ENCODE peak calls at places on chromosomes 7 and 10, in eight cellular contexts. B is A549, Y is sigmoid colon, M is transverse colon, F is tibial nerve, H is GM12878, Z is H1, I is ovary. O is an unnamed sample. For H3K4me1, the result is how much of the 10 kb centered on the place peaks cover.

GRCh38 chr7:26779978-26780595 is 84.3 kb downstream of the SKAP2 start:
- DNase-seq in B (no peak), Y (no peak), M (no peak), F (no peak), H (no peak), Z (no peak), I (no peak), O (no peak)

GRCh38 chr7:78301361-78301760 is 502.8 kb downstream of the PHTF2 start:
- DNase-seq in B (no peak), Y (no peak), M (no peak), F (no peak), H (no peak), Z (no peak), I (no peak), O (no peak)

GRCh38 chr7:4612939-4613841 is 68.9 kb upstream of the FOXK1 start:
- DNase-seq in B (no peak), Y (peak), M (peak), F (no peak), H (no peak), Z (no peak), I (peak), O (no peak)

GRCh38 chr10:80408198-80409085 is at the start of gene PRXL2A:
- DNase-seq in B (peak), Y (peak), M (peak), F (peak), H (no peak), Z (peak), I (peak), O (peak)

GRCh38 chr10:106189254-106189653 is 975.3 kb downstream of the SORCS1 start:
- DNase-seq in B (no peak), Y (no peak), M (no peak), F (no peak), H (no peak), Z (peak), I (no peak), O (no peak)

GRCh38 chr7:122883049-122883670 is 3.1 kb downstream of the CADPS2 start:
- DNase-seq in B (no peak), Y (no peak), M (no peak), F (no peak), H (no peak), Z (no peak), I (no peak), O (no peak)

GRCh38 chr10:116238036-116238435 is 35.0 kb downstream of the GFRA1 start:
- DNase-seq in B (no peak), Y (no peak), M (no peak), F (no peak), H (no peak), Z (no peak), I (no peak), O (no peak)

GRCh38 chr10:33661580-33662269 is 327.3 kb upstream of the NRP1 start:
- DNase-seq in B (peak), Y (peak), M (peak), F (peak), H (no peak), Z (no peak), I (no peak), O (peak)

GRCh38 chr10:97866524-97867219 is 17.0 kb downstream of the GOLGA7B start:
- DNase-seq in B (no peak), Y (no peak), M (no peak), F (no peak), H (no peak), Z (no peak), I (no peak), O (no peak)

GRCh38 chr10:78139336-78139735 is 105.7 kb downstream of the RPS24 start:
- DNase-seq in B (no peak), Y (no peak), M (no peak), F (no peak), H (no peak), Z (no peak), I (no peak), O (no peak)

GRCh38 chr10:87733081-87733480 is 73.4 kb downstream of the PAPSS2 start:
- DNase-seq in B (no peak), Y (no peak), M (no peak), F (no peak), H (no peak), Z (no peak), I (no peak), O (no peak)

GRCh38 chr10:14801693-14802092 is 27.0 kb upstream of the FAM107B start:
- DNase-seq in B (no peak), Y (no peak), M (no peak), F (no peak), H (no peak), Z (no peak), I (no peak), O (no peak)

GRCh38 chr7:135257790-135258189 is 24.2 kb downstream of the STRA8 start:
- DNase-seq in B (no peak), Y (no peak), M (no peak), F (no peak), H (no peak), Z (no peak), I (no peak), O (no peak)

GRCh38 chr10:34740321-34740720 is 74.8 kb downstream of the PARD3 start:
- DNase-seq in B (no peak), Y (no peak), M (no peak), F (no peak), H (no peak), Z (no peak), I (no peak), O (no peak)

GRCh38 chr10:28991738-28992270 is 297.1 kb upstream of the LYZL1 start:
- DNase-seq in B (peak), Y (no peak), M (peak), F (no peak), H (no peak), Z (peak), I (no peak), O (peak)

DNA sequence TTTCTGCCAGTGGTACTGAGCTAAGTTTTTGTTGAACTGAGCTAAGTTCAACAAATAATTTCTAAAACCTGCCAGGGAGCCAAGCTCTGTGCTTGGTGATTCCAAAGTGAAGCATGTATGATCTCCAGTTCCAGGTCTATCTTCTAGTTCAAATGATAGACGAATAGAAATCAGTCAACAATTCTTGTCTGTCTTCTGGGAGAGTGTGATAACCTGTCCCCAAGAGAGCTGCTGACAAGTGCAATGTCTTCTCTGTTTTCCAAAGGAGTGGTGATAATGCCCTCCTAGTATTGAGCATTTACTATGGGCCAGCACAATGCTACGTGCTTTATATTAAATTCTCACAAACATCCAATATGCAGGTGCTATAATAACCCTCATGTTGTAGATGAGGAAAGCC is 10.2 kb downstream of the MXI1 start:
- DNase-seq in B (no peak), Y (no peak), M (no peak), F (no peak), H (no peak), Z (no peak), I (no peak), O (no peak)
- H3K4me1 ChIP-seq in B (under half), Y (under half), M (half or more), F (under half), H (under half), Z (under half), I (under half), O (under half)

DNA sequence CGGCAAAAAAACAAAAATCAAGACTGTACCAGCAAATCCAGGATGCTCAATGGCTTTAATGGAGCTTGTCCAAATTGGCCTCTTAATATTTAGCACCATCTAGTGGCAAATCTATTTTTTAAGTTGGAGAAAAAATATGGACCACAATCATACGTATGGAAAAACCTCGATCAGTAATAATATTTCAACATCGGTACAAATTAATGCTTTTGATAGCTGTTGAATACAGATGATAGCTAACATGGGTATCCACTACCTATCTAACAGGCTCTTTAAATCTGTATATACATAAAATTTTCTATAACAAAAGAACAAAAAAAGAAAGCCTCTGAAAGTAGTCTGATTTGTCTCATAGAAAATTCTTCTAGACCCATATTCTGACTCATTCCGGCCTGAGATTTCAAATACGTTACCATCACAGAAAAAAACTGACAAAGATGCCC is 29.2 kb downstream of the COA1 start:
- DNase-seq in B (peak), Y (no peak), M (no peak), F (no peak), H (no peak), Z (no peak), I (no peak), O (no peak)
- TF ChIP-seq CTCF in B (peak), Y (peak), M (peak), F (peak), H (peak), Z (peak), I (peak), O (peak)

GRCh38 chr10:48254745-48255144 is 19.8 kb downstream of the FRMPD2 start:
- DNase-seq in B (no peak), Y (no peak), M (no peak), F (no peak), H (no peak), Z (no peak), I (no peak), O (no peak)

GRCh38 chr10:48251525-48252353 is 22.8 kb downstream of the FRMPD2 start:
- DNase-seq in B (no peak), Y (peak), M (peak), F (no peak), H (no peak), Z (no peak), I (no peak), O (no peak)

GRCh38 chr10:48252354-48252650 is 22.2 kb downstream of the FRMPD2 start:
- DNase-seq in B (no peak), Y (peak), M (no peak), F (no peak), H (no peak), Z (no peak), I (no peak), O (no peak)

GRCh38 chr10:48255722-48256121 is 18.8 kb downstream of the FRMPD2 start:
- DNase-seq in B (no peak), Y (peak), M (no peak), F (no peak), H (no peak), Z (no peak), I (no peak), O (no peak)

GRCh38 chr10:48253970-48254657 is 20.4 kb downstream of the FRMPD2 start:
- DNase-seq in B (no peak), Y (peak), M (no peak), F (no peak), H (no peak), Z (no peak), I (no peak), O (no peak)
- TF ChIP-seq EP300 in B (no peak), Y (no peak), M (no peak), F (no peak), H (no peak), Z (no peak), I (no peak), O (no peak)

GRCh38 chr7:5677538-5678294 is 103.7 kb downstream of the RNF216 start:
- DNase-seq in B (peak), Y (peak), M (peak), F (peak), H (no peak), Z (no peak), I (peak), O (peak)

GRCh38 chr7:5679047-5679740 is 102.3 kb downstream of the RNF216 start:
- DNase-seq in B (no peak), Y (no peak), M (no peak), F (no peak), H (no peak), Z (no peak), I (no peak), O (no peak)

GRCh38 chr7:5679741-5680473 is 101.6 kb downstream of the RNF216 start:
- DNase-seq in B (no peak), Y (peak), M (peak), F (no peak), H (no peak), Z (no peak), I (no peak), O (no peak)

GRCh38 chr7:5681423-5681822 is 100.0 kb downstream of the RNF216 start:
- DNase-seq in B (no peak), Y (no peak), M (no peak), F (no peak), H (no peak), Z (no peak), I (no peak), O (no peak)

DNA sequence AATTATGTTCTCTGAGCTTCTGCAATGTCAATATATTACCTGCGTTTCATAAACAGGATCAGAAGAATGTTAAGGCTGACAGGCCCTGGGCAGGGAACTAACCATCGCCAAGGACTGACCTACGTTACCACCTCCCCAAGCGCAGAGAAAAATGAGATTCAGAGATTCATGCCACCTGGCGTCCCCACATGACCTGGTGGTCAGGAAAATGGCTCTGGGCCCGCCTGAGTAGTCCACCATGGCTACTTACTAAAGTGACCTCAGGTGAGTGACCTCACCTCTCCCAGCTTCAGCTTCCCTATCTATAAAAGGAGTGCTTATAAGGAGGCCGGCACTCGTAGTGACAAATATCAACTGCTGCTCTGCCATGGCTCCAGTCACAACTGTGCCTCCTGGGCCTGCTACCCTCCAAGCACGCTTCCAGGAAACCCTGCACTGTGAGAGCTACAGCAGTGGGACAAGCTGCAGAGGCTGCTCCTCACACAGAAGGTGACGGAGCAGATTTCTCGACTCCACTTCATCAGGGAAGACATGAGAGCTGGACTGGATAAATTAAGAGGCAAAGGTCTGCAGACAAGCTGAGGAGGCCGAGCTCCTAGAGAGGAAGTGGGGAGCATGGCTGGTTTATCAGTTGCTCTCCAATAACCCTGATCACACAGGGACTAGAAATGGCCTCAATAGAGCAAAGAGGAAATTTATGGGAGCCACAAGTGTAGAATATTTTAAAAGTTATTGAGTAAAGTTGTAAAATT is 103.0 kb downstream of the RNF216 start:
- DNase-seq in B (no peak), Y (no peak), M (no peak), F (no peak), H (no peak), Z (no peak), I (no peak), O (no peak)
- H3K4me1 ChIP-seq in B (under half), Y (under half), M (half or more), F (under half), H (half or more), Z (under half), I (under half), O (under half)

DNA sequence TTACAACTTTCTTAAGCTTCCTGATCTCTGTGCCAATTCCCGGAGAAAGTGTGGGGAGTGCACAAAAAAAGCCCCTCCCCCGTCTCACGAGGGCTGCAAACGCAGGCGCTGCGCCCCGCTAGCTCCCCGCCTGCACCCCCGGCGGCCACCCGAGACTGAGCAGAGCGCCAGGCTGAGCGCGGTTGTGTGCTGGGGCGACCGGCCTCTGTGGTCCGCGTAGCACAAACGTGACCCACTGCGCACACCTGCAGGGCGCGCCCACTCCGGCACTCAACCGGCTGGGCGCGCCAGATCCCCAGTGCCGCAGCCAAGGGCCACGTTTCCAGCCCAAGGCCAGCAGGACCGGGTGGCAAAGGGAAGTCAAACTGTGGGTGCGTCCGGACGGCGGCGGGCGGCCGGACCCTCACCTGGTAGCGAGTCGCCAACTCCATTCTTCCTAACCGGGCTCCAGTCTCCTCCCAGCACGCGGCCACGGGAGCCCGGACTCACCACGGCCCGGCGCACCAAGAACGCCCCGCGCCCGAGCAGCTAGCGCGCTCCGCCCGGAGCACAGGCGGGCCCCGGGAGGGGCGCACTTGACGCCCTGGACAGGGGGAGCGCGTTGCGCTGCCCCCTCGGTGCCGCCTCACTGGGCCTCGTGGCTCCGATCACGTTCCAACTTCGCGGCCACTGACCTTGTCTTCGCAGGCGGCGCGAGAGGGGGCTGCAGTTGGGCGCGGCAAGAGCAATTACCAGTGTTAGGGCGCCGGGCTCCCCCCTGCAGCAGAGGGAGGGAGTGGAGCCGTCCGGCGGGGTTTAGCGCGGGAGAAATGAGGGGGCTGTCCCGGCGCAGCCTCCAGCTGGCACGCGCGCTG is at the start of gene CDCA7L:
- DNase-seq in B (peak), Y (peak), M (peak), F (no peak), H (peak), Z (peak), I (peak), O (peak)
- TF ChIP-seq CTCF in B (no peak), Y (no peak), M (peak), F (no peak), H (no peak), Z (no peak), I (peak), O (no peak)